ENCODE peak calls at places on chromosomes 7 and 10, in eight cellular contexts. One of them, this sample, is unnamed.

GRCh38 chr10:70759769-70760168 is 25.4 kb downstream of the TBATA start:
- DNase-seq in H1: peak
- DNase-seq in body of pancreas: no peak
- DNase-seq in upper lobe of left lung: no peak
- DNase-seq in lower leg skin: no peak
- DNase-seq in esophagus squamous epithelium: no peak
- DNase-seq in prostate gland: no peak
- DNase-seq in HCT116: no peak
- DNase-seq in this sample: no peak

GRCh38 chr10:112815238-112816032 is 134.6 kb upstream of the TCF7L2 start:
- DNase-seq in H1: no peak
- DNase-seq in body of pancreas: no peak
- DNase-seq in upper lobe of left lung: no peak
- DNase-seq in lower leg skin: no peak
- DNase-seq in esophagus squamous epithelium: no peak
- DNase-seq in prostate gland: no peak
- DNase-seq in HCT116: no peak
- DNase-seq in this sample: no peak

GRCh38 chr7:155763721-155764431 is 48.4 kb downstream of the SHH start:
- DNase-seq in H1: no peak
- DNase-seq in body of pancreas: no peak
- DNase-seq in upper lobe of left lung: no peak
- DNase-seq in lower leg skin: no peak
- DNase-seq in esophagus squamous epithelium: no peak
- DNase-seq in prostate gland: no peak
- DNase-seq in HCT116: no peak
- DNase-seq in this sample: no peak

GRCh38 chr7:158318511-158318913 is 269.1 kb downstream of the PTPRN2 start:
- DNase-seq in H1: peak
- DNase-seq in body of pancreas: no peak
- DNase-seq in upper lobe of left lung: peak
- DNase-seq in lower leg skin: no peak
- DNase-seq in esophagus squamous epithelium: no peak
- DNase-seq in prostate gland: no peak
- DNase-seq in HCT116: no peak
- DNase-seq in this sample: no peak

GRCh38 chr10:123154943-123155505 is 822 bp downstream of the BUB3 start:
- DNase-seq in H1: no peak
- DNase-seq in body of pancreas: peak
- DNase-seq in upper lobe of left lung: no peak
- DNase-seq in lower leg skin: no peak
- DNase-seq in esophagus squamous epithelium: no peak
- DNase-seq in prostate gland: no peak
- DNase-seq in HCT116: peak
- DNase-seq in this sample: peak

GRCh38 chr7:41319601-41320000 is 383.3 kb downstream of the INHBA start:
- DNase-seq in H1: no peak
- DNase-seq in body of pancreas: no peak
- DNase-seq in upper lobe of left lung: no peak
- DNase-seq in lower leg skin: no peak
- DNase-seq in esophagus squamous epithelium: no peak
- DNase-seq in prostate gland: no peak
- DNase-seq in HCT116: no peak
- DNase-seq in this sample: no peak

GRCh38 chr10:78656397-78656796 is 412.4 kb upstream of the ZMIZ1 start:
- DNase-seq in H1: no peak
- DNase-seq in body of pancreas: no peak
- DNase-seq in upper lobe of left lung: no peak
- DNase-seq in lower leg skin: no peak
- DNase-seq in esophagus squamous epithelium: no peak
- DNase-seq in prostate gland: no peak
- DNase-seq in HCT116: no peak
- DNase-seq in this sample: no peak

GRCh38 chr7:36048141-36048901 is 104.7 kb upstream of the EEPD1 start:
- DNase-seq in H1: no peak
- DNase-seq in body of pancreas: peak
- DNase-seq in upper lobe of left lung: no peak
- DNase-seq in lower leg skin: peak
- DNase-seq in esophagus squamous epithelium: no peak
- DNase-seq in prostate gland: peak
- DNase-seq in HCT116: no peak
- DNase-seq in this sample: no peak

GRCh38 chr7:155590215-155591023 is 44.1 kb upstream of the CNPY1 start:
- DNase-seq in H1: no peak
- DNase-seq in body of pancreas: peak
- DNase-seq in upper lobe of left lung: peak
- DNase-seq in lower leg skin: no peak
- DNase-seq in esophagus squamous epithelium: no peak
- DNase-seq in prostate gland: no peak
- DNase-seq in HCT116: no peak
- DNase-seq in this sample: peak

GRCh38 chr10:80511984-80512634 is 25.6 kb upstream of the SH2D4B start:
- DNase-seq in H1: no peak
- DNase-seq in body of pancreas: no peak
- DNase-seq in upper lobe of left lung: no peak
- DNase-seq in lower leg skin: no peak
- DNase-seq in esophagus squamous epithelium: no peak
- DNase-seq in prostate gland: no peak
- DNase-seq in HCT116: no peak
- DNase-seq in this sample: no peak

DNA sequence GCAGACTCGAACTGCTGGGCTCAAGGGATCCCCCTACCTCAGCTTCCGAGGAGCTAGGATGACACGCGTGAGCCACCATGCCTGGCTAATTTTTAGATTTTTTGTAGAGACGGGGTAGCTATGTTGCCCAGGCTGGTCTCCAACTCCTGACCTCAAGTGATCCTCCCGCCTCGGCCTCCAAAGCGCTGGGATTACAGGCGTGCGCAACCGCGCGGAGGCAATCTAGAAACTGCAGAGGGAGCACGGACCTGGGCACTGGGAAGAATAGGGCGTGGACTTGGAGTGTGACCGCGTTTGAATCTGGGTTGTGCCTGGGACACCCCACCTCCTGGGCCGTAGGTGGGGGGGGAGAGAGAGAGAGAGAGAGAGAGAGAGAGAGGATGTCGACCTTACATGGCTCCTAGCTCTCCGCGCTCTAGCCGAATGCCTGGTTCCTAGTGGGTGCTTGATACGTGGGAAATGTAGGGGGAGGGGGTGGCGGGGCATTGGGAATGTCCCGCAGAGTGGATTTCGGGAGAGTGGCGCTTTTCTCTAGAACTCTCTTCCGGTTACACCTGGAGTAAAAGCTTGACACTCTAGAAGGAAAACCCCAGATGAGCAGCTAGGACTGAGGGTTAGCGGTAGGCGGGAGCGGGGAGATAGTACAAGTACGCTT is 1.2 kb upstream of the MAP3K8 start:
- DNase-seq in H1: no peak
- DNase-seq in body of pancreas: peak
- DNase-seq in upper lobe of left lung: peak
- DNase-seq in lower leg skin: no peak
- DNase-seq in esophagus squamous epithelium: no peak
- DNase-seq in prostate gland: no peak
- DNase-seq in HCT116: peak
- DNase-seq in this sample: no peak
- TF ChIP-seq POLR2A in H1: no peak
- TF ChIP-seq POLR2A in body of pancreas: no peak
- TF ChIP-seq POLR2A in upper lobe of left lung: no peak
- TF ChIP-seq POLR2A in lower leg skin: no peak
- TF ChIP-seq POLR2A in esophagus squamous epithelium: no peak
- TF ChIP-seq POLR2A in prostate gland: no peak
- TF ChIP-seq POLR2A in HCT116: no peak
- TF ChIP-seq POLR2A in this sample: no peak

GRCh38 chr10:96092999-96093767 is 36.9 kb upstream of the ZNF518A start:
- DNase-seq in H1: no peak
- DNase-seq in body of pancreas: no peak
- DNase-seq in upper lobe of left lung: no peak
- DNase-seq in lower leg skin: no peak
- DNase-seq in esophagus squamous epithelium: no peak
- DNase-seq in prostate gland: no peak
- DNase-seq in HCT116: no peak
- DNase-seq in this sample: no peak

GRCh38 chr10:96089116-96089515 is 41.0 kb upstream of the ZNF518A start:
- DNase-seq in H1: no peak
- DNase-seq in body of pancreas: no peak
- DNase-seq in upper lobe of left lung: no peak
- DNase-seq in lower leg skin: no peak
- DNase-seq in esophagus squamous epithelium: no peak
- DNase-seq in prostate gland: no peak
- DNase-seq in HCT116: no peak
- DNase-seq in this sample: no peak

GRCh38 chr10:96090463-96090800 is 39.7 kb upstream of the ZNF518A start:
- DNase-seq in H1: no peak
- DNase-seq in body of pancreas: no peak
- DNase-seq in upper lobe of left lung: no peak
- DNase-seq in lower leg skin: no peak
- DNase-seq in esophagus squamous epithelium: no peak
- DNase-seq in prostate gland: no peak
- DNase-seq in HCT116: no peak
- DNase-seq in this sample: no peak

GRCh38 chr10:96093948-96094347 is 36.1 kb upstream of the ZNF518A start:
- DNase-seq in H1: no peak
- DNase-seq in body of pancreas: no peak
- DNase-seq in upper lobe of left lung: no peak
- DNase-seq in lower leg skin: no peak
- DNase-seq in esophagus squamous epithelium: no peak
- DNase-seq in prostate gland: no peak
- DNase-seq in HCT116: no peak
- DNase-seq in this sample: no peak

GRCh38 chr10:96089670-96090462 is 40.2 kb upstream of the ZNF518A start:
- DNase-seq in H1: peak
- DNase-seq in body of pancreas: peak
- DNase-seq in upper lobe of left lung: peak
- DNase-seq in lower leg skin: peak
- DNase-seq in esophagus squamous epithelium: peak
- DNase-seq in prostate gland: peak
- DNase-seq in HCT116: peak
- DNase-seq in this sample: peak
- TF ChIP-seq POLR2A in H1: no peak
- TF ChIP-seq POLR2A in body of pancreas: peak
- TF ChIP-seq POLR2A in upper lobe of left lung: peak
- TF ChIP-seq POLR2A in lower leg skin: no peak
- TF ChIP-seq POLR2A in esophagus squamous epithelium: peak
- TF ChIP-seq POLR2A in prostate gland: no peak
- TF ChIP-seq POLR2A in HCT116: peak
- TF ChIP-seq POLR2A in this sample: peak

GRCh38 chr7:23294549-23295400 is 4.4 kb upstream of the MALSU1 start:
- DNase-seq in H1: no peak
- DNase-seq in body of pancreas: no peak
- DNase-seq in upper lobe of left lung: no peak
- DNase-seq in lower leg skin: no peak
- DNase-seq in esophagus squamous epithelium: no peak
- DNase-seq in prostate gland: no peak
- DNase-seq in HCT116: no peak
- DNase-seq in this sample: no peak

GRCh38 chr7:23298141-23298851 is 843 bp upstream of the MALSU1 start:
- DNase-seq in H1: no peak
- DNase-seq in body of pancreas: peak
- DNase-seq in upper lobe of left lung: peak
- DNase-seq in lower leg skin: no peak
- DNase-seq in esophagus squamous epithelium: no peak
- DNase-seq in prostate gland: no peak
- DNase-seq in HCT116: no peak
- DNase-seq in this sample: no peak

GRCh38 chr7:23295401-23295697 is 3.8 kb upstream of the MALSU1 start:
- DNase-seq in H1: no peak
- DNase-seq in body of pancreas: no peak
- DNase-seq in upper lobe of left lung: no peak
- DNase-seq in lower leg skin: no peak
- DNase-seq in esophagus squamous epithelium: no peak
- DNase-seq in prostate gland: no peak
- DNase-seq in HCT116: no peak
- DNase-seq in this sample: no peak

GRCh38 chr7:23299770-23300300 is 696 bp downstream of the MALSU1 start:
- DNase-seq in H1: no peak
- DNase-seq in body of pancreas: no peak
- DNase-seq in upper lobe of left lung: no peak
- DNase-seq in lower leg skin: no peak
- DNase-seq in esophagus squamous epithelium: no peak
- DNase-seq in prostate gland: no peak
- DNase-seq in HCT116: no peak
- DNase-seq in this sample: no peak

GRCh38 chr7:23298885-23299769 is at the start of gene MALSU1:
- DNase-seq in H1: peak
- DNase-seq in body of pancreas: peak
- DNase-seq in upper lobe of left lung: peak
- DNase-seq in lower leg skin: peak
- DNase-seq in esophagus squamous epithelium: peak
- DNase-seq in prostate gland: peak
- DNase-seq in HCT116: peak
- DNase-seq in this sample: peak
- TF ChIP-seq POLR2A in H1: peak
- TF ChIP-seq POLR2A in body of pancreas: peak
- TF ChIP-seq POLR2A in upper lobe of left lung: peak
- TF ChIP-seq POLR2A in lower leg skin: peak
- TF ChIP-seq POLR2A in esophagus squamous epithelium: peak
- TF ChIP-seq POLR2A in prostate gland: peak
- TF ChIP-seq POLR2A in HCT116: peak
- TF ChIP-seq POLR2A in this sample: peak

DNA sequence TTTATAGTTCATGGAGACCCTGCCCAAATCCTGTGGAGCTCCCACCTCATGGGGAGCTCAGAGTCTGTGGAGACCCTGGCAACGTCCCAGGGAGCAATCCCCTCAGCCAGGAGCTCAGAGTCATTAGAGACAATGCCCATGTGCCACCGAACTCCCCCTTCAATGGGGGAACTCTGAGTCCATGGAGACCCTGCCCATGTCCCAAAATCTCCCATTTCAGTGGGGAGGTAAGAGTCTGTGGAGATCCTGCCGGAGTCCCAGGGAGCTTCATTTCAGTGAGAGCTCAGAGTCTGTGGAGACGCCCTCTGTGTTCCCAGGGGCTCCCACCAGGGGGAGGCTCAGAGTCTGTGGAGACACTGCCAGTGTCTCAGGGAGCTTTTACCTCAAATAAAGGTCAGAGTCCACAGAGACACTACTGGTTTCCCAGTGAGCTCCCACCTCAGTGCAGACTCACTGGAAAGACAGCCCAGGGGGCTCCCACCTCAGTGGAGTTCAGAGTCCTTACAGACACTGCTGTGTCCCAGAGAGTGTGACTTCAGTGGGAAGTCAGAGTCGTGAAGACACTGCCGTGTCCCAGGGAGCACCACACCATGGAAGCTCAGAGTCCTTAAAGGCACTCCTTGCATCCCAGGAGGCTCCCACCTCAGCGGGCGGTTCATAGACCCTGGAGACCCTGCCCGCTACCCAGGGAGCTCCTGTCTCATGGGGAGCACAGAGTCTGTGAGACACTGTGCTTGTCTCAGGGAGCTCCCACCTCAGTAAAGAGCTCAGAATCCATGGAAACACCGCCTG is 5.0 kb downstream of the MYO1G start:
- DNase-seq in H1: no peak
- DNase-seq in body of pancreas: peak
- DNase-seq in upper lobe of left lung: no peak
- DNase-seq in lower leg skin: no peak
- DNase-seq in esophagus squamous epithelium: no peak
- DNase-seq in prostate gland: no peak
- DNase-seq in HCT116: no peak
- DNase-seq in this sample: peak
- TF ChIP-seq POLR2A in H1: no peak
- TF ChIP-seq POLR2A in body of pancreas: no peak
- TF ChIP-seq POLR2A in upper lobe of left lung: no peak
- TF ChIP-seq POLR2A in lower leg skin: no peak
- TF ChIP-seq POLR2A in esophagus squamous epithelium: no peak
- TF ChIP-seq POLR2A in prostate gland: no peak
- TF ChIP-seq POLR2A in HCT116: no peak
- TF ChIP-seq POLR2A in this sample: no peak